ENCODE peak calls at places on chromosomes 2 and 18, in four cellular contexts. One of them, this sample, is unnamed.
A peak's percentile ranks its signal among the peaks of the same experiment; 100 is the strongest.

GRCh38 chr2:16870677-16871076 is 205.0 kb upstream of the CYRIA start:
- DNase-seq in CD8-positive, alpha-beta T cell: no peak
- DNase-seq in colonic mucosa: no peak
- DNase-seq in dorsolateral prefrontal cortex: no peak
- DNase-seq in this sample: no peak

GRCh38 chr18:74499633-74500032 is 3.5 kb downstream of the CNDP2 start:
- DNase-seq in colonic mucosa: peak; percentile 89
- DNase-seq in dorsolateral prefrontal cortex: no peak
- DNase-seq in CD8-positive, alpha-beta T cell: peak; percentile 15
- DNase-seq in this sample: peak; percentile 75

GRCh38 chr2:163345795-163346573 is 389.8 kb downstream of the FIGN start:
- DNase-seq in colonic mucosa: no peak
- DNase-seq in dorsolateral prefrontal cortex: no peak
- DNase-seq in CD8-positive, alpha-beta T cell: no peak
- DNase-seq in this sample: no peak

GRCh38 chr2:75142081-75142480 is 57.2 kb downstream of the TACR1 start:
- DNase-seq in colonic mucosa: no peak
- DNase-seq in CD8-positive, alpha-beta T cell: no peak
- DNase-seq in dorsolateral prefrontal cortex: no peak
- DNase-seq in this sample: no peak

GRCh38 chr2:232013701-232014353 is 52.3 kb downstream of the DIS3L2 start:
- DNase-seq in CD8-positive, alpha-beta T cell: no peak
- DNase-seq in dorsolateral prefrontal cortex: no peak
- DNase-seq in colonic mucosa: no peak
- DNase-seq in this sample: no peak

GRCh38 chr2:159131267-159131790 is 155.2 kb downstream of the WDSUB1 start:
- DNase-seq in dorsolateral prefrontal cortex: no peak
- DNase-seq in colonic mucosa: no peak
- DNase-seq in CD8-positive, alpha-beta T cell: no peak
- DNase-seq in this sample: no peak

GRCh38 chr2:58571181-58571852 is 330.2 kb upstream of the FANCL start:
- DNase-seq in colonic mucosa: peak; percentile 26
- DNase-seq in dorsolateral prefrontal cortex: peak; percentile 18
- DNase-seq in CD8-positive, alpha-beta T cell: no peak
- DNase-seq in this sample: peak; percentile 23

GRCh38 chr2:41719756-41720155 is 328.1 kb upstream of the PKDCC start:
- DNase-seq in CD8-positive, alpha-beta T cell: no peak
- DNase-seq in colonic mucosa: no peak
- DNase-seq in dorsolateral prefrontal cortex: no peak
- DNase-seq in this sample: no peak

GRCh38 chr2:173118385-173118784 is 42.7 kb downstream of the MAP3K20 start:
- DNase-seq in colonic mucosa: no peak
- DNase-seq in CD8-positive, alpha-beta T cell: no peak
- DNase-seq in dorsolateral prefrontal cortex: no peak
- DNase-seq in this sample: no peak

GRCh38 chr2:85096616-85097015 is 36.6 kb upstream of the TCF7L1 start:
- DNase-seq in dorsolateral prefrontal cortex: no peak
- DNase-seq in CD8-positive, alpha-beta T cell: no peak
- DNase-seq in colonic mucosa: no peak
- DNase-seq in this sample: no peak

GRCh38 chr18:24726727-24727539 is 266.5 kb downstream of the HRH4 start:
- DNase-seq in dorsolateral prefrontal cortex: peak; percentile 60
- DNase-seq in CD8-positive, alpha-beta T cell: peak; percentile 37
- DNase-seq in colonic mucosa: peak; percentile 57
- DNase-seq in this sample: peak; percentile 33

GRCh38 chr2:239114119-239114581 is 266.3 kb downstream of the TWIST2 start:
- DNase-seq in CD8-positive, alpha-beta T cell: no peak
- DNase-seq in dorsolateral prefrontal cortex: no peak
- DNase-seq in colonic mucosa: peak; percentile 27
- DNase-seq in this sample: no peak

GRCh38 chr2:46922049-46922448 is 6.4 kb upstream of the MCFD2 start:
- DNase-seq in dorsolateral prefrontal cortex: no peak
- DNase-seq in CD8-positive, alpha-beta T cell: no peak
- DNase-seq in colonic mucosa: no peak
- DNase-seq in this sample: no peak

GRCh38 chr2:224039770-224040088 is 643 bp upstream of the SERPINE2 start:
- DNase-seq in dorsolateral prefrontal cortex: no peak
- DNase-seq in CD8-positive, alpha-beta T cell: no peak
- DNase-seq in colonic mucosa: no peak
- DNase-seq in this sample: no peak

GRCh38 chr2:177265386-177265690 is 811 bp upstream of the NFE2L2 start:
- DNase-seq in dorsolateral prefrontal cortex: peak; percentile 67
- DNase-seq in colonic mucosa: peak; percentile 74
- DNase-seq in CD8-positive, alpha-beta T cell: peak; percentile 12
- DNase-seq in this sample: no peak

GRCh38 chr2:70750320-70750719 is 17.7 kb downstream of the ADD2 start:
- DNase-seq in colonic mucosa: no peak
- DNase-seq in CD8-positive, alpha-beta T cell: no peak
- DNase-seq in dorsolateral prefrontal cortex: no peak
- DNase-seq in this sample: no peak

GRCh38 chr18:39838831-39839230 is 2116.2 kb upstream of the PIK3C3 start:
- DNase-seq in CD8-positive, alpha-beta T cell: no peak
- DNase-seq in colonic mucosa: no peak
- DNase-seq in dorsolateral prefrontal cortex: no peak
- DNase-seq in this sample: no peak

GRCh38 chr2:165572155-165572554 is 102.7 kb downstream of the CSRNP3 start:
- DNase-seq in dorsolateral prefrontal cortex: peak; percentile 84
- DNase-seq in colonic mucosa: no peak
- DNase-seq in CD8-positive, alpha-beta T cell: no peak
- DNase-seq in this sample: no peak

GRCh38 chr2:54549912-54550518 is 93.9 kb downstream of the SPTBN1 start:
- DNase-seq in CD8-positive, alpha-beta T cell: no peak
- DNase-seq in colonic mucosa: peak; percentile 83
- DNase-seq in dorsolateral prefrontal cortex: no peak
- DNase-seq in this sample: no peak

GRCh38 chr2:211181626-211182025 is 625.2 kb downstream of the CPS1 start:
- DNase-seq in dorsolateral prefrontal cortex: no peak
- DNase-seq in CD8-positive, alpha-beta T cell: no peak
- DNase-seq in colonic mucosa: no peak
- DNase-seq in this sample: no peak

GRCh38 chr18:52582516-52582915 is 242.5 kb downstream of the DCC start:
- DNase-seq in CD8-positive, alpha-beta T cell: no peak
- DNase-seq in colonic mucosa: no peak
- DNase-seq in dorsolateral prefrontal cortex: no peak
- DNase-seq in this sample: no peak

GRCh38 chr2:47990503-47990902 is 84.2 kb upstream of the FBXO11 start:
- DNase-seq in dorsolateral prefrontal cortex: no peak
- DNase-seq in CD8-positive, alpha-beta T cell: no peak
- DNase-seq in colonic mucosa: no peak
- DNase-seq in this sample: no peak

DNA sequence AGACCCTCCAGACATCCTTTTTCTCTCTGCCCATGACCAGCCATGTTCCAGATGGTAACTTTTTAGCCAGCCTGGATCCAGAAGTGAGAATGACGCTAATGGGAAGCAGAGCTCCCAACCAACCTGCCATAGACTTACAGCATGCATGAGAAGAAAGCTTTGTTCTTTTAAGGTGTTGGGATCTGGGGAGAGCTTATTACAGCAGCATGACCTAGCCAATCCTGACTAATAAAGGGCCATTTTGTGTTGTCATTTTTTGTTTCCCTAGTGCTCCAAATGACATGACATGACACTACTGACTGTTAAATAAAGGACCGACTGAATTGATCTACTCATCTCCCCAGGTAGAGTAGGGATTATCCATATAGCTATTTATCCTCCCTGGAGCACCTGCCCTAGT is 5.2 kb upstream of the PRKCE start:
- DNase-seq in CD8-positive, alpha-beta T cell: no peak
- DNase-seq in dorsolateral prefrontal cortex: no peak
- DNase-seq in colonic mucosa: no peak
- DNase-seq in this sample: no peak
- TF ChIP-seq CTCF in CD8-positive, alpha-beta T cell: no peak
- TF ChIP-seq CTCF in dorsolateral prefrontal cortex: no peak
- TF ChIP-seq CTCF in colonic mucosa: no peak
- TF ChIP-seq CTCF in this sample: no peak

DNA sequence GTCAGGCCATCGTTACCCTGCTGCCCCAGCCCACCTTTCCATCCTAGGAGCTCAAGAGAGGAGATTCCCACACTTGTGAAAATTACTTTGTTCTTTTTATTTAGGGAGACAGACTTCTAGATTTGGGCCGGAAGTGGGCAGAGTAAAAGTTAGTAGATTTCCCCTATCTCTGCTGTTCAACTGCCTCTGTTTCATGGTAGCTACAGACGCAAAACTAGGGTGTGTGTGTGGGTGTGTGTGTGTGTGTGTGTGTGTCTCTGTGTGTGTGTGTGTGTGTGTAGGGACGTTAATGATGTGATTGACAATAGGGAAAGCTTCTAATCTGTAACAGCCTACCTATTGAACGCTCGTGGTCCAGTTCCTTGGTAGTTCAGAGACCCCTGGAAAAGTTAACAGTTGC is 441 bp downstream of the PSMA8 start:
- DNase-seq in dorsolateral prefrontal cortex: no peak
- DNase-seq in colonic mucosa: no peak
- DNase-seq in CD8-positive, alpha-beta T cell: no peak
- DNase-seq in this sample: no peak
- H3K4me3 ChIP-seq in dorsolateral prefrontal cortex: no peak overlapping the region
- H3K4me3 ChIP-seq in colonic mucosa: no peak overlapping the region
- H3K4me3 ChIP-seq in CD8-positive, alpha-beta T cell: no peak overlapping the region
- H3K4me3 ChIP-seq in this sample: no peak overlapping the region

GRCh38 chr2:151614606-151615306 is 119.5 kb downstream of the NEB start:
- DNase-seq in CD8-positive, alpha-beta T cell: no peak
- DNase-seq in dorsolateral prefrontal cortex: no peak
- DNase-seq in colonic mucosa: no peak
- DNase-seq in this sample: no peak
- TF ChIP-seq CTCF in CD8-positive, alpha-beta T cell: no peak
- TF ChIP-seq CTCF in dorsolateral prefrontal cortex: no peak
- TF ChIP-seq CTCF in colonic mucosa: no peak
- TF ChIP-seq CTCF in this sample: no peak

DNA sequence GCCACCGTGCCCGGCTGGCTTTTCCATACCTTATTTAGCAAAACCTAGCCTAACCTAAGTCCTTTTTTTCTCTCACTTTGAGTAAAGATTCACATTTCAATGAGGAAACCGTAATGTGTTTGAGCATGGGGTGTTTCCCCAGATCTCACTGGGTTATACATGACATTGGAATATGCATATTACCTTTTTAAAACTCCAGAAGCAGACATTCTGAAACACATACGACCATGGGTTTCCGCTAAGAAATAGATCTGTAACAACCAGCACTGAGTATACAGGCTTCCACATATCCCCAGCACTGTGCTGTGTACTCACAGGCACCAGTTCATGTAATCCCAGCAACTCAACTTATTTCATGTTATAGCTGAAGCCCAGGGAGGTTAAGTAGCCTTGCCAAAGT is 41.0 kb upstream of the FOSL2 start:
- DNase-seq in colonic mucosa: no peak
- DNase-seq in CD8-positive, alpha-beta T cell: no peak
- DNase-seq in dorsolateral prefrontal cortex: no peak
- DNase-seq in this sample: no peak
- H3K4me3 ChIP-seq in colonic mucosa: no peak overlapping the region
- H3K4me3 ChIP-seq in CD8-positive, alpha-beta T cell: no peak overlapping the region
- H3K4me3 ChIP-seq in dorsolateral prefrontal cortex: no peak overlapping the region
- H3K4me3 ChIP-seq in this sample: no peak overlapping the region

GRCh38 chr2:26613241-26614204 is 27.6 kb downstream of the CIB4 start:
- DNase-seq in colonic mucosa: peak; percentile 36
- DNase-seq in dorsolateral prefrontal cortex: no peak
- DNase-seq in CD8-positive, alpha-beta T cell: no peak
- DNase-seq in this sample: peak; percentile 58
- TF ChIP-seq CTCF in colonic mucosa: no peak
- TF ChIP-seq CTCF in dorsolateral prefrontal cortex: no peak
- TF ChIP-seq CTCF in CD8-positive, alpha-beta T cell: no peak
- TF ChIP-seq CTCF in this sample: no peak

GRCh38 chr2:156437272-156437671 is 1.1 kb downstream of the GPD2 start:
- DNase-seq in CD8-positive, alpha-beta T cell: no peak
- DNase-seq in colonic mucosa: peak; percentile 34
- DNase-seq in dorsolateral prefrontal cortex: peak; percentile 24
- DNase-seq in this sample: no peak

GRCh38 chr2:156435392-156435724 is 821 bp upstream of the GPD2 start:
- DNase-seq in dorsolateral prefrontal cortex: no peak
- DNase-seq in colonic mucosa: no peak
- DNase-seq in CD8-positive, alpha-beta T cell: no peak
- DNase-seq in this sample: peak; percentile 42

GRCh38 chr2:156436477-156437085 is 402 bp downstream of the GPD2 start:
- DNase-seq in CD8-positive, alpha-beta T cell: peak; percentile 13
- DNase-seq in colonic mucosa: peak; percentile 60
- DNase-seq in dorsolateral prefrontal cortex: peak; percentile 24
- DNase-seq in this sample: no peak

GRCh38 chr2:156435725-156436476 is at the start of gene GPD2:
- DNase-seq in colonic mucosa: peak; percentile 91
- DNase-seq in dorsolateral prefrontal cortex: peak; percentile 71
- DNase-seq in CD8-positive, alpha-beta T cell: peak; percentile 49
- DNase-seq in this sample: peak; percentile 97

DNA sequence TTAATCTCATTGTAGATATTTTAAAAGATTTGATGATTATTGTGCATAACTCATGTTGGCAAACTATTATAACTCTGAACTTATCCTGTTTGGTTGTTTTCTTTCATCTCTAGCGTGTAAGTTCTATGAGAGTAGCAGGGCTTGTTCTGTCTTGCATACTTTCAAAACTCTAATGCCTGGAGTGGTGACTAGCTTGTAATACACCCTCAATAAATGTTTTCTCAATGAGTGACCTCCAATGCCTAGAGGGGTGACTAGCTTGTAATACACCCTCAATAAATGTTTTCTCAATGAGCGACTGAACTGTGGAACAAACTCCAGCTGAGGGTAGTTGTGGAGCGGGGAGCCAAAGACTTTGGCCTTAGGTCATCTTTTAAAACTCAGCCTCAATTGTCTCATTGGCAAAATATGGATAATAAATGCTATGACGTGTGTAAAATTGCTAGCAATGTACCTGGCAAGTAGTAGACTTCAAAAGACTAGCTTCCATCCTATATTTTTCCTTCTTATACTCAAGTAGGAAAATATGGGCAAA is 1.8 kb downstream of the GPD2 start:
- DNase-seq in dorsolateral prefrontal cortex: no peak
- DNase-seq in colonic mucosa: no peak
- DNase-seq in CD8-positive, alpha-beta T cell: no peak
- DNase-seq in this sample: no peak
- H3K4me3 ChIP-seq in dorsolateral prefrontal cortex: no peak overlapping the region
- H3K4me3 ChIP-seq in colonic mucosa: peak overlapping the region; percentile 63
- H3K4me3 ChIP-seq in CD8-positive, alpha-beta T cell: no peak overlapping the region
- H3K4me3 ChIP-seq in this sample: no peak overlapping the region

GRCh38 chr2:121284424-121285076 is 452 bp downstream of the TFCP2L1 start:
- DNase-seq in dorsolateral prefrontal cortex: no peak
- DNase-seq in colonic mucosa: peak; percentile 41
- DNase-seq in CD8-positive, alpha-beta T cell: no peak
- DNase-seq in this sample: no peak
- TF ChIP-seq CTCF in dorsolateral prefrontal cortex: no peak
- TF ChIP-seq CTCF in colonic mucosa: no peak
- TF ChIP-seq CTCF in CD8-positive, alpha-beta T cell: no peak
- TF ChIP-seq CTCF in this sample: no peak

DNA sequence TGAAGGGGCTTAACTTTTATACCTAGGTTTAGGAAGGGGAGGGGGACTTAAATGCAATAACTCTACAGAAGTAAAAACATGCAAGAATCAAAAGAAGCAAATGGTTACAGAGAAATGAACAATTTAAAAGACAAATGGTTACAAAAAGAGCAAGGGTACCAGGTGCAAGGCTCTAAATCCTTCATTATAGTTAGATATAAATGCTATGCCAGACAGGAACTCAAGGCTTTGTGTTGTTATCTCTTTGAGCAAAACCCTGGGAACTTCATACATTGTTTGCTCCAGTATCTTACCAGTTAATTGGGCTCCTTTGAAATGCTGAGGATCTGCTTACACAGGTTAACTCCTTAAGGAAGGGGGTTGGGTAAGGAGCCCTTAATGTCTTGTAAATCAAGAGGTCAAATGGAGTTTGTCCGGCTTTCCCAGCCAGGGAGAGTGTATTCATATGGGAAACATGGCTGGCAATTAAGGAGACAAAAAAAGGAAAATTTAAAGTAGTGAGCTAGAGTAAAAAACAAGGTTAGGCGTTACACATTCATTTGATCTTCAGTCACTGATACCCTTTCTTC is 347.5 kb downstream of the CELF4 start:
- DNase-seq in dorsolateral prefrontal cortex: no peak
- DNase-seq in colonic mucosa: no peak
- DNase-seq in CD8-positive, alpha-beta T cell: no peak
- DNase-seq in this sample: no peak
- H3K4me3 ChIP-seq in dorsolateral prefrontal cortex: no peak overlapping the region
- H3K4me3 ChIP-seq in colonic mucosa: no peak overlapping the region
- H3K4me3 ChIP-seq in CD8-positive, alpha-beta T cell: no peak overlapping the region
- H3K4me3 ChIP-seq in this sample: no peak overlapping the region

This sample was measured in pancreas.